ENCODE peak calls at places on chromosomes 3 and 15, in seven cellular contexts. B is pancreas, V is glutamatergic neuron, N is Calu3, F is transverse colon, T is psoas muscle, C is AG04450. J is an unnamed sample.

GRCh38 chr3:12143949-12144504 is 14.7 kb downstream of the TIMP4 start:
- DNase-seq in B (no peak), V (no peak), N (no peak), F (peak), T (peak), C (peak), J (no peak)

GRCh38 chr15:73782339-73782979 is 29.3 kb upstream of the INSYN1 start:
- DNase-seq in B (no peak), V (no peak), N (no peak), F (no peak), T (no peak), C (no peak), J (no peak)

GRCh38 chr15:82663186-82663600 is 16.0 kb upstream of the CPEB1 start:
- DNase-seq in B (peak), V (no peak), N (peak), F (peak), T (peak), C (no peak), J (no peak)

GRCh38 chr3:120559228-120560061 is 36.7 kb upstream of the NDUFB4 start:
- DNase-seq in B (peak), V (peak), N (peak), F (peak), T (no peak), C (peak), J (no peak)

GRCh38 chr15:62648954-62649353 is 393.6 kb upstream of the TPM1 start:
- DNase-seq in B (no peak), V (no peak), N (peak), F (no peak), T (no peak), C (no peak), J (no peak)

GRCh38 chr3:134258761-134259347 is 8.2 kb upstream of the RYK start:
- DNase-seq in B (no peak), V (no peak), N (no peak), F (no peak), T (no peak), C (no peak), J (no peak)

GRCh38 chr3:159001711-159002110 is 199.9 kb downstream of the MFSD1 start:
- DNase-seq in B (no peak), V (no peak), N (no peak), F (no peak), T (no peak), C (no peak), J (no peak)

GRCh38 chr3:141754032-141754431 is 9.2 kb upstream of the GRK7 start:
- DNase-seq in B (no peak), V (no peak), N (no peak), F (no peak), T (no peak), C (no peak), J (no peak)

GRCh38 chr3:59313365-59313764 is 263.5 kb upstream of the CFAP20DC start:
- DNase-seq in B (peak), V (peak), N (peak), F (peak), T (no peak), C (no peak), J (no peak)

GRCh38 chr3:122183521-122183892 is at the start of gene CASR:
- DNase-seq in B (peak), V (peak), N (peak), F (peak), T (no peak), C (no peak), J (no peak)

GRCh38 chr3:52246728-52247454 is 1.3 kb downstream of the PPM1M start:
- DNase-seq in B (no peak), V (no peak), N (no peak), F (no peak), T (no peak), C (no peak), J (no peak)

GRCh38 chr3:149701206-149701976 is 43.6 kb upstream of the WWTR1 start:
- DNase-seq in B (no peak), V (no peak), N (no peak), F (no peak), T (no peak), C (no peak), J (no peak)

GRCh38 chr15:74863239-74864056 is 9.7 kb downstream of the SCAMP2 start:
- DNase-seq in B (no peak), V (no peak), N (no peak), F (no peak), T (no peak), C (no peak), J (no peak)

GRCh38 chr3:177820683-177821316 is 623.5 kb upstream of the TBL1XR1 start:
- DNase-seq in B (no peak), V (no peak), N (no peak), F (no peak), T (no peak), C (no peak), J (no peak)

GRCh38 chr15:78004919-78005634 is 72.4 kb downstream of the TBC1D2B start:
- DNase-seq in B (peak), V (no peak), N (no peak), F (peak), T (peak), C (peak), J (no peak)

GRCh38 chr3:129602730-129603560 is 3.5 kb downstream of the PLXND1 start:
- DNase-seq in B (peak), V (no peak), N (no peak), F (peak), T (peak), C (peak), J (peak)

GRCh38 chr15:38229700-38230099 is 22.9 kb upstream of the SPRED1 start:
- DNase-seq in B (no peak), V (no peak), N (no peak), F (no peak), T (no peak), C (no peak), J (no peak)

GRCh38 chr15:58443291-58443690 is 11.5 kb downstream of the LIPC start:
- DNase-seq in B (no peak), V (no peak), N (no peak), F (no peak), T (no peak), C (no peak), J (no peak)

GRCh38 chr3:42159706-42160472 is 68.7 kb downstream of the TRAK1 start:
- DNase-seq in B (peak), V (peak), N (peak), F (peak), T (peak), C (no peak), J (no peak)

GRCh38 chr3:10353661-10354372 is 32.9 kb upstream of the SEC13 start:
- DNase-seq in B (no peak), V (no peak), N (no peak), F (no peak), T (peak), C (no peak), J (no peak)

GRCh38 chr3:10354373-10355015 is 33.6 kb upstream of the SEC13 start:
- DNase-seq in B (no peak), V (no peak), N (no peak), F (no peak), T (peak), C (no peak), J (no peak)

GRCh38 chr3:10352146-10352911 is 31.4 kb upstream of the SEC13 start:
- DNase-seq in B (no peak), V (no peak), N (no peak), F (no peak), T (peak), C (peak), J (no peak)

GRCh38 chr3:10351013-10351735 is 30.3 kb upstream of the SEC13 start:
- DNase-seq in B (no peak), V (no peak), N (no peak), F (no peak), T (peak), C (no peak), J (no peak)

GRCh38 chr3:10353160-10353559 is 32.2 kb upstream of the SEC13 start:
- DNase-seq in B (no peak), V (no peak), N (no peak), F (no peak), T (peak), C (no peak), J (no peak)
- TF ChIP-seq CTCF in B (no peak), V (no peak), N (no peak), F (no peak), T (no peak), C (no peak), J (no peak)

DNA sequence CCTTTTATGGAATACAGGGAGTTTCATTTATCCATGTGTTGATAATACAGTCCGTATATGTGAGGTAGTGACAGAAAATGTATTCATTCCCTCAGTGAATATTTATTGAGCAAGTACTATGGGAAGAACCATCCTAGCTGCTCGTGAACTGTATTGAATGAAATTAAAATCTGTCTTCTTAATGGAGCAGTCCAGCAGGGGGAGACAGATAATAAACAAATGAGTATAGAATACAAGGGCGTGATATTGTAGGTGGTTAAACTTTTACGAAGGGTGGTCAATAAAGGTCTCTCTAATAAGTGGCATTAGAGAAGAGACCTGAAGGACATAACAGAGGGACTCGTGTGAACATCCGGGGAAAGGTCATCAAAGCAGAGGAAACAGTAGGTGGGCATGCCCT is 62.7 kb upstream of the OSTN start:
- DNase-seq in B (no peak), V (no peak), N (peak), F (no peak), T (no peak), C (no peak), J (no peak)
- TF ChIP-seq CTCF in B (no peak), V (peak), N (peak), F (peak), T (no peak), C (peak), J (peak)

GRCh38 chr3:55089211-55089610 is 161.4 kb upstream of the LRTM1 start:
- DNase-seq in B (no peak), V (no peak), N (no peak), F (no peak), T (no peak), C (no peak), J (no peak)

GRCh38 chr3:55094691-55095090 is 166.8 kb upstream of the LRTM1 start:
- DNase-seq in B (no peak), V (no peak), N (no peak), F (no peak), T (no peak), C (no peak), J (no peak)

GRCh38 chr3:55090310-55090709 is 162.5 kb upstream of the LRTM1 start:
- DNase-seq in B (no peak), V (no peak), N (no peak), F (no peak), T (no peak), C (no peak), J (no peak)

GRCh38 chr3:55091381-55092225 is 163.7 kb upstream of the LRTM1 start:
- DNase-seq in B (no peak), V (no peak), N (no peak), F (no peak), T (no peak), C (peak), J (no peak)

GRCh38 chr3:55090746-55091145 is 162.9 kb upstream of the LRTM1 start:
- DNase-seq in B (no peak), V (no peak), N (no peak), F (no peak), T (no peak), C (no peak), J (no peak)
- TF ChIP-seq CTCF in B (no peak), V (no peak), N (no peak), F (no peak), T (no peak), C (no peak), J (no peak)

DNA sequence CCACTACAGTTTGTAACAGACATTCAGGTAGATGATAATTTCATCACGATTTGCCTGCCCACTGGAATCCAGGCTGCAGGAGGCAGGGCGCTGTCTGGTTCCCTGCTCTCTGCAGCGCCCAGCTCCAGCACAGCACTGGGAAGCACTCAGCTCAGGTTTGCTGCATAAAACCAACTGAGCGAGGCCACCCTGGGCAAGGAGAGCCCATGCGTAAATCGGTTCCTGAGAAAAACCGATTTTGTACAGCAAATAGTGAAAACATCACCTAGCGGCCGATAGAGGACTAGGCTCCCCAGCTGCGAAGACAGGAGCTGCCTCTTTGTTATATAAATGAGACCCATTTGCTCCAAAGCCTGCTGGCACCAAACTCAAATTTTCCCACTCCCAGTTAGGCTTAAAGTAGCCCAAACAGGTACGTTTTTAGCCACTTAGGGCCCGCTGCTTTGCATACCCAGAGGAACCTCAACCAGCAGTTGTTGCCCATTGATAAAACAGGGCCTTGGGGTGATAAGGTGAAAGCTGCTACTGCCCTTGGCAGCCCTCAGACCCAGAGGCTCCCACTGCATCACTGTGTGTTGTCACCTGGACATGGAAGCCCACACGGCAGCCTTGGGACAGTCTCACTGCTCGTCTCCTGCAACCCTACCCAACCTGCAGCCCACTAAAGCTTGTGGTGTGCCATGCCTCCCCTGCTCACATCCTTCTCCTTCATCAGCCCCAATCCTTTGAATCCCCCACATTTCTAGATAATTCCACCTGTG is 47.5 kb downstream of the ALDH1L1 start:
- DNase-seq in B (no peak), V (no peak), N (no peak), F (peak), T (peak), C (no peak), J (peak)
- TF ChIP-seq CTCF in B (no peak), V (peak), N (no peak), F (no peak), T (no peak), C (peak), J (peak)

GRCh38 chr15:33099213-33099612 is 95.3 kb downstream of the FMN1 start:
- DNase-seq in B (no peak), V (no peak), N (no peak), F (no peak), T (no peak), C (no peak), J (no peak)
- TF ChIP-seq CTCF in B (no peak), V (no peak), N (no peak), F (no peak), T (no peak), C (no peak), J (no peak)

GRCh38 chr15:97981058-97981457 is 20.6 kb downstream of the ARRDC4 start:
- DNase-seq in B (no peak), V (no peak), N (no peak), F (no peak), T (no peak), C (no peak), J (no peak)
- TF ChIP-seq CTCF in B (no peak), V (no peak), N (no peak), F (no peak), T (no peak), C (no peak), J (no peak)

DNA sequence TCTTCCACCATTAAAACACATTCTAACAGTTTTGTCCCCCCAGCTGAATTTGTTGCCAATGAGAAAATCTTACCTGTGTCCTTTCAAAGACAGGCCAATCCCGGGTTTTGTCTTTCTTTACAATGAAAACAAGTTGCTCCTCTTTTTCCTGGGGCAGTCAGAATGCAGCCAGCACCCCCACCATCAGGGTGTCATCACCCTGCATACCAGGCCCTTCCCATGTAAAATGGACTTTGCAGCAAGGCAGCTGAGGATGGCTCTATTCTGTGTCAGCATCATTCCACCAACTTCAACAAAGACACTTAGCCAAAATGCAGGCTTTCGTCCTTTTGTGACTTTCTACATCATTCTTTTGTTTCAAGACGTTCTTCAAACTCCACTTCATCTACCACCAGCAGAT is 490.9 kb downstream of the OCA2 start:
- DNase-seq in B (no peak), V (no peak), N (no peak), F (no peak), T (no peak), C (no peak), J (no peak)
- TF ChIP-seq CTCF in B (no peak), V (no peak), N (no peak), F (no peak), T (no peak), C (no peak), J (no peak)

J was measured in osteocyte.